ENCODE peak calls at places on chromosome 16, in nine cellular contexts. N, H, T, J, E, O, V, C and B are unnamed samples. For H3K36me3, the result is how much of the 10 kb centered on the place peaks cover.

GRCh38 chr16:50071075-50071671 is 5.4 kb downstream of the HEATR3 start:
- DNase-seq in N (no peak), H (no peak), T (no peak), J (no peak), E (no peak), O (no peak), V (no peak), C (no peak), B (no peak)

GRCh38 chr16:78890496-78890895 is 710.0 kb downstream of the MAF start:
- DNase-seq in N (no peak), H (no peak), T (no peak), J (no peak), E (no peak), O (no peak), V (no peak), C (no peak), B (no peak)

GRCh38 chr16:6682142-6682811 is 650.4 kb upstream of the RBFOX1 start:
- DNase-seq in N (no peak), H (peak), T (peak), J (peak), E (peak), O (peak), V (peak), C (no peak), B (no peak)

GRCh38 chr16:13873835-13874438 is 46.0 kb upstream of the ERCC4 start:
- DNase-seq in N (no peak), H (no peak), T (no peak), J (no peak), E (no peak), O (no peak), V (peak), C (no peak), B (no peak)

GRCh38 chr16:88936008-88936912 is 40.7 kb downstream of the CBFA2T3 start:
- DNase-seq in N (no peak), H (peak), T (no peak), J (peak), E (no peak), O (no peak), V (no peak), C (peak), B (no peak)

GRCh38 chr16:71441348-71441781 is 489 bp downstream of the TLE7 start:
- DNase-seq in N (no peak), H (no peak), T (no peak), J (no peak), E (no peak), O (no peak), V (no peak), C (peak), B (no peak)

GRCh38 chr16:85206472-85207356 is 94.4 kb upstream of the CIBAR2 start:
- DNase-seq in N (peak), H (peak), T (no peak), J (no peak), E (no peak), O (peak), V (peak), C (peak), B (no peak)

GRCh38 chr16:14125708-14126107 is 54.6 kb downstream of the MRTFB start:
- DNase-seq in N (no peak), H (no peak), T (no peak), J (no peak), E (no peak), O (no peak), V (no peak), C (no peak), B (no peak)

GRCh38 chr16:73672135-73672534 is 624.2 kb upstream of the ZFHX3 start:
- DNase-seq in N (no peak), H (no peak), T (no peak), J (no peak), E (no peak), O (no peak), V (no peak), C (no peak), B (no peak)

GRCh38 chr16:14486520-14487303 is 143.3 kb downstream of the PARN start:
- DNase-seq in N (peak), H (peak), T (no peak), J (peak), E (no peak), O (peak), V (peak), C (no peak), B (peak)

GRCh38 chr16:87319011-87319410 is 1.8 kb upstream of the C16orf95 start:
- DNase-seq in N (no peak), H (no peak), T (no peak), J (no peak), E (no peak), O (no peak), V (no peak), C (no peak), B (no peak)

GRCh38 chr16:35497399-35497798 is 2038.0 kb downstream of the TP53TG3F start:
- DNase-seq in N (no peak), H (no peak), T (peak), J (no peak), E (no peak), O (no peak), V (no peak), C (no peak), B (no peak)

GRCh38 chr16:73183678-73184092 is 135.8 kb upstream of the ZFHX3 start:
- DNase-seq in N (no peak), H (no peak), T (no peak), J (no peak), E (no peak), O (no peak), V (no peak), C (no peak), B (no peak)

GRCh38 chr16:83002351-83003334 is 375.9 kb downstream of the CDH13 start:
- DNase-seq in N (no peak), H (no peak), T (no peak), J (no peak), E (no peak), O (no peak), V (no peak), C (no peak), B (no peak)

GRCh38 chr16:11312718-11313492 is 31.8 kb upstream of the PRM1 start:
- DNase-seq in N (no peak), H (no peak), T (peak), J (peak), E (no peak), O (peak), V (no peak), C (no peak), B (peak)

GRCh38 chr16:70428178-70428998 is 10.5 kb downstream of the ST3GAL2 start:
- DNase-seq in N (peak), H (peak), T (peak), J (peak), E (peak), O (peak), V (peak), C (peak), B (peak)

GRCh38 chr16:85554791-85555548 is 58.2 kb upstream of the GSE1 start:
- DNase-seq in N (peak), H (peak), T (peak), J (peak), E (no peak), O (peak), V (peak), C (peak), B (peak)

GRCh38 chr16:1026057-1026783 is 44.6 kb downstream of the SOX8 start:
- DNase-seq in N (no peak), H (no peak), T (no peak), J (no peak), E (no peak), O (no peak), V (peak), C (no peak), B (no peak)

GRCh38 chr16:49643429-49644142 is 212.3 kb downstream of the ZNF423 start:
- DNase-seq in N (no peak), H (no peak), T (no peak), J (no peak), E (no peak), O (no peak), V (no peak), C (no peak), B (peak)

GRCh38 chr16:11320170-11320569 is 25.1 kb upstream of the RMI2 start:
- DNase-seq in N (no peak), H (no peak), T (no peak), J (no peak), E (no peak), O (no peak), V (no peak), C (no peak), B (no peak)

GRCh38 chr16:28097500-28097899 is 34.0 kb upstream of the GSG1L start:
- DNase-seq in N (no peak), H (peak), T (no peak), J (no peak), E (no peak), O (no peak), V (no peak), C (no peak), B (no peak)

GRCh38 chr16:73034374-73034773 is 13.6 kb downstream of the ZFHX3 start:
- DNase-seq in N (no peak), H (no peak), T (no peak), J (no peak), E (no peak), O (no peak), V (no peak), C (no peak), B (no peak)

GRCh38 chr16:54285414-54286066 is 1.0 kb downstream of the IRX3 start:
- DNase-seq in N (no peak), H (no peak), T (no peak), J (no peak), E (no peak), O (peak), V (peak), C (peak), B (no peak)

GRCh38 chr16:73125860-73126259 is 77.9 kb upstream of the ZFHX3 start:
- DNase-seq in N (no peak), H (no peak), T (no peak), J (no peak), E (no peak), O (no peak), V (no peak), C (no peak), B (peak)

GRCh38 chr16:89256651-89257254 is 39.2 kb downstream of the ZNF778 start:
- DNase-seq in N (no peak), H (peak), T (no peak), J (peak), E (no peak), O (peak), V (peak), C (peak), B (peak)

GRCh38 chr16:86495357-86495701 is 15.0 kb upstream of the FOXF1 start:
- DNase-seq in N (no peak), H (no peak), T (no peak), J (no peak), E (no peak), O (no peak), V (no peak), C (no peak), B (no peak)

GRCh38 chr16:79375351-79375750 is 225.2 kb downstream of the MAF start:
- DNase-seq in N (no peak), H (no peak), T (no peak), J (no peak), E (no peak), O (no peak), V (no peak), C (no peak), B (no peak)

GRCh38 chr16:59205403-59205802 is 471.3 kb upstream of the GOT2 start:
- DNase-seq in N (no peak), H (no peak), T (no peak), J (no peak), E (no peak), O (no peak), V (no peak), C (no peak), B (no peak)

GRCh38 chr16:17457513-17457912 is 13.2 kb downstream of the XYLT1 start:
- DNase-seq in N (no peak), H (no peak), T (no peak), J (no peak), E (no peak), O (no peak), V (no peak), C (no peak), B (no peak)

GRCh38 chr16:17454331-17454730 is 16.4 kb downstream of the XYLT1 start:
- DNase-seq in N (no peak), H (no peak), T (no peak), J (no peak), E (no peak), O (no peak), V (no peak), C (no peak), B (no peak)

GRCh38 chr16:17460890-17461289 is 9.9 kb downstream of the XYLT1 start:
- DNase-seq in N (no peak), H (no peak), T (no peak), J (no peak), E (no peak), O (no peak), V (no peak), C (no peak), B (no peak)

GRCh38 chr16:17459903-17460521 is 10.7 kb downstream of the XYLT1 start:
- DNase-seq in N (no peak), H (no peak), T (no peak), J (no peak), E (no peak), O (no peak), V (no peak), C (no peak), B (no peak)

GRCh38 chr16:17457997-17458396 is 12.8 kb downstream of the XYLT1 start:
- DNase-seq in N (no peak), H (no peak), T (no peak), J (no peak), E (no peak), O (no peak), V (no peak), C (no peak), B (no peak)
- H3K27ac ChIP-seq in N (no peak), H (no peak), T (no peak), J (no peak), E (no peak), O (no peak), V (no peak), C (no peak), B (no peak)

GRCh38 chr16:21602785-21603184 is 3.4 kb downstream of the METTL9 start:
- DNase-seq in N (no peak), H (no peak), T (no peak), J (no peak), E (no peak), O (no peak), V (no peak), C (no peak), B (no peak)
- H3K4me3 ChIP-seq in N (no peak), H (no peak), T (no peak), J (no peak), E (no peak), O (no peak), V (no peak), C (no peak), B (no peak)

GRCh38 chr16:84082110-84082509 is 34.6 kb downstream of the MBTPS1 start:
- DNase-seq in N (no peak), H (no peak), T (no peak), J (no peak), E (no peak), O (no peak), V (no peak), C (no peak), B (no peak)

GRCh38 chr16:84081446-84081989 is 35.2 kb downstream of the MBTPS1 start:
- DNase-seq in N (no peak), H (no peak), T (no peak), J (no peak), E (no peak), O (no peak), V (no peak), C (no peak), B (no peak)

GRCh38 chr16:84080813-84081212 is 35.9 kb downstream of the MBTPS1 start:
- DNase-seq in N (no peak), H (no peak), T (no peak), J (no peak), E (no peak), O (no peak), V (no peak), C (no peak), B (no peak)

GRCh38 chr16:84084570-84085270 is 32.0 kb downstream of the MBTPS1 start:
- DNase-seq in N (no peak), H (peak), T (peak), J (peak), E (peak), O (peak), V (peak), C (peak), B (peak)

GRCh38 chr16:84082835-84083569 is 33.7 kb downstream of the MBTPS1 start:
- DNase-seq in N (no peak), H (no peak), T (no peak), J (no peak), E (no peak), O (no peak), V (no peak), C (no peak), B (no peak)
- H3K36me3 ChIP-seq in N (under half), H (half or more), T (under half), J (under half), E (under half), O (under half), V (under half), C (under half), B (under half)

GRCh38 chr16:75254359-75254837 is 3.0 kb upstream of the BCAR1 start:
- DNase-seq in N (no peak), H (peak), T (no peak), J (peak), E (no peak), O (peak), V (no peak), C (peak), B (peak)

GRCh38 chr16:75256871-75257343 is 5.5 kb upstream of the BCAR1 start:
- DNase-seq in N (peak), H (peak), T (no peak), J (no peak), E (no peak), O (peak), V (peak), C (peak), B (no peak)

GRCh38 chr16:75258807-75259141 is 7.3 kb upstream of the BCAR1 start:
- DNase-seq in N (peak), H (no peak), T (no peak), J (no peak), E (no peak), O (peak), V (no peak), C (peak), B (no peak)

GRCh38 chr16:75257886-75258806 is 6.7 kb upstream of the BCAR1 start:
- DNase-seq in N (no peak), H (no peak), T (no peak), J (no peak), E (no peak), O (no peak), V (no peak), C (peak), B (no peak)

DNA sequence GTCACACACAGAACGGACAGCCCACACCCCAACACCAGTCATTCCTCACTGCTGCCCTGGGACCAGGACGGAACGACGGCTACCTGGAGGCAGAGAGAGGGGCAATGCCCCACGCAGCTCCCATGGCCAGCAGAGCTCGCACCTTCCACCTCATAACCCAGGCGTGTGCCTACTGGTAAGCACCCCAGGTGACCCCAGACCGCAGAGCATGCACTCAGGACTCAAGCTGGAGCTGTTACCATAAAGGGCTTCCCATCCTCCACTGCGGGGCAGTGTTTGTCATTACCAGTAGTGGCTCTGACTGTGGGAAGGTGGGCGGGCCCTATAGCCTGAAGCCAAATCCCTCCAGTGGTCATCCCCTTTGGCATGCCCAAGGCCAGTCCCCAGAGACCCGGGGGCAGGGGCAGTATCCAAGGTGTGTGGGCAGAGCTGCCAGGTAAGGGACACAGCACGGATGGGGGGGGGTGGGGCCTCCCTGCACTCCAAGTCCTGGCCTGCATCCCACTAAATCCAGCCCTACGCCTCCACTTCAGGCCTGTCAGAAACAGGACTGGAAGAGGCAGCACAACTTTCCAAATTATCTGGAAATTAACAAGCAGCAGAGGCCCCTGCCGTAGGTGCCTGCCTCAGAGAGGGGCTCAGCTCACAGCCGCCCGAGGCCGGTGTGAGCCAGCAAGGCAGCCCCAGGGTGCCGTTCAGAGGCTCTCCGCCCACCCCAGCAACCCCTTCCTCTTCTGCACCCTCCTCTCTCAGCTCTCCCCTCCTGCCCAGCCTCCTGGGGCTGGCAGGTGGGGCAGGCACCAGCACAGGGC is 4.8 kb upstream of the BCAR1 start:
- DNase-seq in N (no peak), H (peak), T (no peak), J (no peak), E (no peak), O (peak), V (no peak), C (peak), B (no peak)
- H3K27ac ChIP-seq in N (peak), H (peak), T (no peak), J (no peak), E (peak), O (peak), V (no peak), C (peak), B (peak)

GRCh38 chr16:30700491-30700890 is 1.5 kb downstream of the SRCAP start:
- DNase-seq in N (no peak), H (no peak), T (no peak), J (no peak), E (no peak), O (no peak), V (no peak), C (no peak), B (peak)
- H3K4me3 ChIP-seq in N (no peak), H (no peak), T (no peak), J (no peak), E (no peak), O (no peak), V (no peak), C (no peak), B (no peak)

GRCh38 chr16:30511509-30511908 is 14.9 kb downstream of the ZNF768 start:
- DNase-seq in N (no peak), H (no peak), T (no peak), J (no peak), E (no peak), O (no peak), V (no peak), C (no peak), B (no peak)
- H3K36me3 ChIP-seq in N (under half), H (half or more), T (under half), J (under half), E (under half), O (under half), V (under half), C (under half), B (under half)

GRCh38 chr16:3175157-3176153 is 12.5 kb upstream of the OR1F1 start:
- DNase-seq in N (no peak), H (peak), T (no peak), J (no peak), E (no peak), O (no peak), V (peak), C (no peak), B (peak)
- H3K27ac ChIP-seq in N (no peak), H (no peak), T (no peak), J (no peak), E (peak), O (no peak), V (no peak), C (no peak), B (no peak)

GRCh38 chr16:8689686-8690085 is 15.3 kb downstream of the ABAT start:
- DNase-seq in N (no peak), H (no peak), T (no peak), J (no peak), E (no peak), O (no peak), V (no peak), C (no peak), B (no peak)
- H3K4me3 ChIP-seq in N (no peak), H (no peak), T (no peak), J (no peak), E (no peak), O (no peak), V (no peak), C (no peak), B (no peak)

DNA sequence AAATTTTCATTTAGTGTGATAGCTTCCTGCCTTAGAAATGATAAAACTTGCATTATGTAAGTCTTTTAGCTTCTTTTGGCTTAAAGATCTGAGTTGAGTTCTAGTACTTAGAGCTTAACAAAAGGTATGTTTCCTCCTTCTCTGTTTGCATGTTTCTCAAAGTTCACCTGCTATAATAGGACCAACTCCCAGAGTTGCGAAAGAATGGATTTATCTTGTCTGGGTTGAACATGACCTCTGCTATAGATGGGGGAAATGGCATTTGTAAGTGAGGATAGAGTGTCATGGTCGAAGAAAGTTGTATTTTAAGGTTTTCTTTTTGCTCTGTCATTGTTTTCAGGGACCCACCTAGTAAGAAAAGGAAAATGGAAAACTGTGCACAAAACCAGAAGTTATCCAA is 7.2 kb downstream of the ATMIN start:
- DNase-seq in N (no peak), H (no peak), T (no peak), J (no peak), E (no peak), O (no peak), V (no peak), C (no peak), B (no peak)
- H3K36me3 ChIP-seq in N (under half), H (half or more), T (under half), J (under half), E (under half), O (under half), V (under half), C (under half), B (under half)